ENCODE peak calls at places on chromosomes 3 and 15, in eight cellular contexts. C is mesenchymal stem cell; E is GM23248; J is GM12865; G is T-cell; T is AG09309; X is stimulated activated CD8-positive, alpha-beta memory T cell treated with anti-CD3 and anti-CD28 coated beads, Interleukin-15, amount 100 ng/mL, for 1 hour; D is brain microvascular endothelial cell. W is an unnamed sample.

GRCh38 chr3:62835594-62836236 is 39.5 kb downstream of the CADPS start:
- DNase-seq in E (peak), X (no peak), C (no peak), J (no peak), G (no peak), D (no peak), T (no peak), W (no peak)

GRCh38 chr15:84955089-84955848 is 26.4 kb upstream of the PDE8A start:
- DNase-seq in G (peak), E (peak), C (peak), T (peak), D (peak), X (peak), J (peak), W (peak)

GRCh38 chr15:99230867-99231266 is 18.5 kb downstream of the TTC23 start:
- DNase-seq in X (no peak), G (no peak), C (no peak), D (no peak), T (no peak), E (no peak), J (no peak), W (no peak)

GRCh38 chr15:78737187-78737820 is 74.0 kb downstream of the ADAMTS7 start:
- DNase-seq in X (no peak), C (no peak), E (no peak), G (no peak), D (no peak), T (no peak), J (no peak), W (peak)

GRCh38 chr3:99952306-99952705 is 134.6 kb downstream of the CMSS1 start:
- DNase-seq in J (no peak), T (no peak), G (no peak), D (peak), E (peak), C (peak), X (no peak), W (no peak)

GRCh38 chr15:69608661-69609060 is 156.0 kb downstream of the RPLP1 start:
- DNase-seq in G (no peak), T (no peak), J (no peak), X (no peak), E (no peak), D (no peak), C (no peak), W (no peak)

GRCh38 chr3:104206925-104207324 is 1159.8 kb upstream of the ALCAM start:
- DNase-seq in E (no peak), X (no peak), G (no peak), T (no peak), J (no peak), D (no peak), C (no peak), W (no peak)

GRCh38 chr3:29067014-29067413 is 213.9 kb upstream of the RBMS3 start:
- DNase-seq in J (no peak), C (peak), G (no peak), D (no peak), E (peak), T (no peak), X (no peak), W (no peak)

GRCh38 chr3:169243122-169243521 is 420.4 kb downstream of the MECOM start:
- DNase-seq in G (no peak), T (peak), X (no peak), J (no peak), C (peak), E (no peak), D (peak), W (no peak)

GRCh38 chr15:71627188-71627587 is 183.2 kb upstream of the NR2E3 start:
- DNase-seq in J (peak), E (peak), T (no peak), G (no peak), C (no peak), D (no peak), X (no peak), W (no peak)

GRCh38 chr3:184171562-184171961 is 3.1 kb upstream of the AP2M1 start:
- DNase-seq in X (no peak), J (no peak), G (no peak), T (no peak), E (peak), D (peak), C (peak), W (no peak)

GRCh38 chr3:151085227-151085888 is at the start of gene MED12L:
- DNase-seq in J (peak), G (peak), E (peak), D (peak), X (no peak), T (peak), C (peak), W (peak)

GRCh38 chr3:57981483-57982087 is 26.6 kb upstream of the FLNB start:
- DNase-seq in E (no peak), G (no peak), D (no peak), T (no peak), C (peak), J (no peak), X (no peak), W (no peak)

GRCh38 chr3:185759523-185759922 is 65.3 kb downstream of the IGF2BP2 start:
- DNase-seq in G (no peak), T (no peak), J (no peak), C (no peak), X (no peak), D (no peak), E (no peak), W (no peak)

GRCh38 chr15:63000706-63001105 is 41.8 kb upstream of the TPM1 start:
- DNase-seq in D (no peak), E (no peak), X (no peak), C (no peak), J (no peak), T (no peak), G (no peak), W (no peak)

GRCh38 chr15:79901958-79902357 is 5.1 kb upstream of the MTHFS start:
- DNase-seq in X (no peak), J (peak), E (no peak), D (no peak), G (no peak), C (no peak), T (no peak), W (no peak)

GRCh38 chr3:59812188-59812587 is 762.4 kb upstream of the CFAP20DC start:
- DNase-seq in G (no peak), C (no peak), T (no peak), X (no peak), D (no peak), J (no peak), E (no peak), W (no peak)

GRCh38 chr3:153158961-153159735 is 2.9 kb upstream of the RAP2B start:
- DNase-seq in G (no peak), E (no peak), J (no peak), X (no peak), D (no peak), C (no peak), T (no peak), W (no peak)

GRCh38 chr3:9948586-9948985 is 3.6 kb downstream of the PRRT3 start:
- DNase-seq in X (no peak), T (no peak), E (no peak), J (no peak), G (no peak), C (no peak), D (no peak), W (no peak)

GRCh38 chr3:42502429-42503250 is at the start of gene VIPR1:
- DNase-seq in D (peak), E (peak), J (peak), C (peak), T (no peak), X (peak), G (peak), W (peak)

GRCh38 chr3:168684519-168684918 is 588.8 kb upstream of the GOLIM4 start:
- DNase-seq in T (no peak), D (no peak), C (no peak), J (no peak), X (no peak), E (no peak), G (no peak), W (no peak)

GRCh38 chr3:48656841-48657281 is 5.8 kb downstream of the CELSR3 start:
- DNase-seq in D (no peak), E (no peak), C (no peak), X (no peak), G (no peak), T (no peak), J (peak), W (no peak)

W was measured in lung.